ENCODE peak calls at places on chromosomes 3 and 15, in four cellular contexts. D is activated CD4-positive, alpha-beta T cell treated with anti-CD3 and anti-CD28 coated beads, Interleukin-2, amount 10 ng/mL, durations not matched to agents 7 days and 5 days; K is SHP77; A is activated T-cell treated with anti-CD3 and anti-CD28 coated beads for 1 hour. G is an unnamed sample.

GRCh38 chr15:37793851-37794250 is 140.6 kb upstream of the TMCO5A start:
- DNase-seq in D (no peak), K (no peak), A (no peak), G (no peak)

GRCh38 chr15:63252292-63252691 is 25.1 kb upstream of the APH1B start:
- DNase-seq in D (no peak), K (no peak), A (no peak), G (no peak)

GRCh38 chr3:104604326-104605010 is 762.2 kb upstream of the ALCAM start:
- DNase-seq in D (no peak), K (no peak), A (no peak), G (no peak)

GRCh38 chr3:50850639-50851511 is 176.1 kb downstream of the DOCK3 start:
- DNase-seq in D (no peak), K (no peak), A (no peak), G (no peak)

GRCh38 chr3:73625124-73625665 is 454 bp upstream of the PDZRN3 start:
- DNase-seq in D (no peak), K (no peak), A (no peak), G (no peak)

GRCh38 chr15:91885714-91886265 is 32.3 kb downstream of the SLCO3A1 start:
- DNase-seq in D (no peak), K (no peak), A (no peak), G (no peak)

GRCh38 chr3:45269952-45270351 is 43.9 kb upstream of the TMEM158 start:
- DNase-seq in D (no peak), K (no peak), A (no peak), G (peak)

GRCh38 chr15:29471306-29471705 is 201.7 kb upstream of the NSMCE3 start:
- DNase-seq in D (no peak), K (no peak), A (no peak), G (no peak)

GRCh38 chr15:47711654-47712053 is 5.7 kb upstream of the SEMA6D start:
- DNase-seq in D (no peak), K (no peak), A (no peak), G (no peak)

GRCh38 chr15:70535955-70536338 is 227.4 kb downstream of the UACA start:
- DNase-seq in D (no peak), K (no peak), A (no peak), G (no peak)

GRCh38 chr15:75063338-75063737 is 39.9 kb downstream of the PPCDC start:
- DNase-seq in D (no peak), K (no peak), A (no peak), G (no peak)

GRCh38 chr3:127867412-127867811 is 45.1 kb upstream of the MGLL start:
- DNase-seq in D (no peak), K (no peak), A (no peak), G (no peak)

GRCh38 chr3:129245141-129245540 is 4.3 kb upstream of the COPG1 start:
- DNase-seq in D (no peak), K (no peak), A (no peak), G (no peak)

GRCh38 chr3:142315083-142315482 is 89.7 kb upstream of the GK5 start:
- DNase-seq in D (no peak), K (no peak), A (no peak), G (no peak)

GRCh38 chr15:97248376-97248775 is 712.1 kb upstream of the ARRDC4 start:
- DNase-seq in D (no peak), K (no peak), A (no peak), G (no peak)

GRCh38 chr3:101942356-101942755 is 93.0 kb downstream of the NFKBIZ start:
- DNase-seq in D (no peak), K (no peak), A (no peak), G (no peak)

GRCh38 chr3:63724987-63725386 is 72.5 kb downstream of the SNTN start:
- DNase-seq in D (no peak), K (no peak), A (no peak), G (no peak)

GRCh38 chr15:71114066-71114680 is 1.1 kb upstream of the THSD4 start:
- DNase-seq in D (no peak), K (no peak), A (no peak), G (no peak)

GRCh38 chr3:192467230-192468186 is 259.8 kb downstream of the FGF12 start:
- DNase-seq in D (peak), K (peak), A (peak), G (peak)

GRCh38 chr3:115062412-115062956 is 84.6 kb downstream of the ZBTB20 start:
- DNase-seq in D (no peak), K (no peak), A (no peak), G (no peak)

G was measured in NCI-H2029.